ENCODE peak calls at places on chromosomes 1 and 21, in four cellular contexts. U is B cell, L is uterus, V is WTC11. O is an unnamed sample.

GRCh38 chr1:219317762-219318353 is 144.2 kb downstream of the LYPLAL1 start:
- DNase-seq in U (no peak), L (no peak), V (peak; percentile 22), O (no peak)

GRCh38 chr1:229129306-229130027 is 141.4 kb upstream of the RAB4A start:
- DNase-seq in U (no peak), L (no peak), V (no peak), O (peak; percentile 39)

GRCh38 chr1:159949123-159949522 is 3.7 kb upstream of the IGSF9 start:
- DNase-seq in U (no peak), L (no peak), V (no peak), O (no peak)

GRCh38 chr1:54547601-54548388 is at the start of gene ACOT11:
- DNase-seq in U (no peak), L (peak; percentile 86), V (peak; percentile 45), O (no peak)

GRCh38 chr21:36790616-36791015 is 91.7 kb downstream of the SIM2 start:
- DNase-seq in U (no peak), L (no peak), V (no peak), O (no peak)

GRCh38 chr21:31772674-31773555 is 41.0 kb upstream of the SCAF4 start:
- DNase-seq in U (peak; percentile 57), L (no peak), V (no peak), O (no peak)

GRCh38 chr1:228647523-228648444 is 87.5 kb upstream of the RHOU start:
- DNase-seq in U (no peak), L (peak; percentile 25), V (peak; percentile 58), O (no peak)

GRCh38 chr1:81305997-81306452 is 494.7 kb upstream of the ADGRL2 start:
- DNase-seq in U (no peak), L (no peak), V (no peak), O (no peak)

GRCh38 chr21:38269567-38269917 is 12.8 kb downstream of the KCNJ15 start:
- DNase-seq in U (no peak), L (no peak), V (no peak), O (no peak)

GRCh38 chr1:94884101-94884875 is 42.6 kb downstream of the CNN3 start:
- DNase-seq in U (no peak), L (peak; percentile 48), V (peak; percentile 71), O (no peak)

GRCh38 chr1:205438213-205439158 is 16.6 kb upstream of the LEMD1 start:
- DNase-seq in U (no peak), L (peak; percentile 89), V (peak; percentile 63), O (no peak)
- TF ChIP-seq CTCF in U (peak; percentile 25), L (peak; percentile 79), V (no peak), O (no peak)

GRCh38 chr1:211282023-211282373 is 22.8 kb downstream of the RCOR3 start:
- DNase-seq in U (no peak), L (no peak), V (no peak), O (no peak)

GRCh38 chr1:211292411-211292810 is 33.2 kb downstream of the RCOR3 start:
- DNase-seq in U (no peak), L (no peak), V (no peak), O (no peak)

GRCh38 chr1:211285196-211285595 is 26.0 kb downstream of the RCOR3 start:
- DNase-seq in U (no peak), L (no peak), V (no peak), O (no peak)

GRCh38 chr1:211281322-211282022 is 22.3 kb downstream of the RCOR3 start:
- DNase-seq in U (no peak), L (no peak), V (no peak), O (no peak)

DNA sequence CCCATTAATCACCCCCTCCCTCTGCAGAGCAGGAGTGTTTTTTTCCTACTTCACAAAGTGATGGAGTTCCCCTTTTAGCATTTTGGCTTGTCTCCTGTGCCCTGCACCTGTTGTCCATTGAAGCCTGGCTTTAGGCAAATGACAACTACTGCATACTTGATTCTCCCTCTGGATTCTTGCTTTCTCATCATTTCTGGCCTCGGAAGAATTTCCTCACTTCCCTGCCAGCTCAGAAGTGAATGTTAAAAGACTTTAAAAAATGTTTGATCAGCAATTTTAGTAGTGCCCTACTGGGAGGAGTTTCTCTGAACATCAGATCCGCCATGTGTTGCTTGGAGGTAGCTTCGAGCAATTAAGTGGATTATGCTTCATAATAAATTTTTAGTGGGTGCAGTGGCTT is 28.1 kb downstream of the RCOR3 start:
- DNase-seq in U (no peak), L (no peak), V (no peak), O (no peak)
- TF ChIP-seq CTCF in U (no peak), L (no peak), V (no peak), O (no peak)

DNA sequence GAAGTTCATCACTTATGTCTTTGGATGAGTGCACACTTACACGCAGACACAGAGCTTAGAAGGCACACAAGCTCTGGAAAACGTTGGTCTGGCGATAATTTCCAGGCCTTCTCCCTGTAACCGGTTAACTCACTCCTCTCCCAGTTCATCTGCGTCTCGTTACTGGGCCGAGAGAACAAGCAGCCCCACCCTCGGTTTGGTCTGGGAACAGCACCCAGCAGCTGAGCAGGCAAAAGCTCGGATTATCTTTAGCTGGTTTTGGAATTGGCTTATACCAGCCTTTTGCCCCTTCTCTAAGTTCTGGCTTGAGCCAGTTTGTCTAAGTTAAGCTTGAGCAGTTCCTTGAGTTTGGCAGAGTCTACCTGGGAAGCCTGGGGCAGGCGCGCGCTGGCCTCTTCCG is 27.3 kb upstream of the COL6A1 start:
- DNase-seq in U (no peak), L (peak; percentile 51), V (no peak), O (no peak)
- TF ChIP-seq CTCF in U (no peak), L (peak; percentile 41), V (no peak), O (no peak)

GRCh38 chr1:222706815-222707214 is 5.5 kb downstream of the AIDA start:
- DNase-seq in U (no peak), L (no peak), V (no peak), O (no peak)
- TF ChIP-seq CTCF in U (peak; percentile 47), L (no peak), V (no peak), O (peak; percentile 13)

DNA sequence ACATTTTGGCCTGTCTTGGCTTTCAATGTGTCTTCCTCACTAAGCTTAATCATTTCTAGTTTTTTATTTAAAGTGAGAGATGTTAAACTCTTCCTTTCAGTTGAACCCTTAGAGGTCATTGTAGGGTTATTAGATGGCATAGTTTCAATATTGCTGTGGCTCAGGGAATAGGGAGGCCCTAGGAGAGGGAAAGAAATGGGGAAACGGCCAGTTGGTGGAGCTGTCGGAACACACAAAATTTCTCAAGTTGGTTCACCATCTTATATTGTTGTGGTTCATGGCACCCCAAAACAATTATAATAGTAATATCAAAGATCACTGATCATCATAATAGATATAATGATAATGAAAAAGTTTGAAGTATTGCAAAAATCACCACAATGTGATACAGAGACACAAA is 31.4 kb upstream of the KAZN start:
- DNase-seq in U (no peak), L (no peak), V (peak; percentile 52), O (no peak)
- TF ChIP-seq CTCF in U (no peak), L (no peak), V (no peak), O (no peak)

DNA sequence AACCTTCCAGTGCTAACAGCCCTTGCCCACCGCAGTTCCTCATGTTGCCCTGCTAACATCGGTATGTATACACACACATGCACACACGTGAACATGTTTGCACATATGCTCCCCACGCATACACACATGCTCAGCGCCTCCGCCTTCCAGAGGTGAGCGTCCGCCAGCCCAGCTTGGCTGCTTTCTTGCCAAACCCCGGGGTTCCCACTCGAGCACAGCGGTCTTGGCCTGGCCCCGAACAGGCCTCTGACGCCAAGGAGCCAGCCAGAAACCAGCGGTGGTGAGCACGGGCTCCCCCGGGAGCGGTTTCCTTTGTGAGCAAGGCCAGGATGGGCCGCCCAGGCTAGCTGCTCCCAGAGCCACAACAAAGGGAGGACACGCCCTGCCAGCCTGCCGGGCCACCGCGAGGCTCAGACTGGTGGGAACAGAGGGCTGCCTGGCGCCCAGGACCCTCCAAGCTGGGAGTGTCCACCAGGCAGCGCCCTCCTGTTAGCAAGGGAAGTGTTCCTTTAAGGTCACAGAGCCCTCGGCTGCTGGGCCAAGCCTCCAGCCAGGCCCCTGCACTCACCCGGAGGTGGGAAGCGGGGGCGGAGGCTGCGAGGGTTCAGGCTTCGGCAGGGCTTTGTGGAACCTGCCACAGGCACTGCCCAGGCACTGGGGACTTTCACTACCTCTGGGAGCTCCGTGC is 65.4 kb downstream of the ALPL start:
- DNase-seq in U (no peak), L (peak; percentile 30), V (peak; percentile 57), O (no peak)
- TF ChIP-seq CTCF in U (no peak), L (no peak), V (no peak), O (no peak)

GRCh38 chr1:46180082-46180616 is 3.9 kb upstream of the P3R3URF start:
- DNase-seq in U (no peak), L (no peak), V (peak; percentile 72), O (no peak)
- TF ChIP-seq CTCF in U (no peak), L (peak; percentile 21), V (no peak), O (no peak)

GRCh38 chr1:209490013-209490412 is 93.5 kb upstream of the CAMK1G start:
- DNase-seq in U (no peak), L (no peak), V (no peak), O (no peak)
- TF ChIP-seq CTCF in U (no peak), L (peak; percentile 15), V (peak; percentile 41), O (no peak)

GRCh38 chr1:119549719-119550141 is 42.7 kb downstream of the HSD3B1 start:
- DNase-seq in U (no peak), L (no peak), V (peak; percentile 70), O (no peak)
- TF ChIP-seq CTCF in U (peak; percentile 58), L (no peak), V (peak; percentile 50), O (no peak)

GRCh38 chr1:43991476-43992231 is at the start of gene CCDC24:
- DNase-seq in U (peak; percentile 93), L (peak; percentile 89), V (peak; percentile 82), O (peak; percentile 80)
- TF ChIP-seq CTCF in U (no peak), L (peak; percentile 8), V (no peak), O (no peak)